ENCODE peak calls at places on chromosomes 4 and X, in ten cellular contexts. W is right atrium auricular region, F is dorsolateral prefrontal cortex, X is mesendoderm, U is esophagus squamous epithelium, K is pancreas, I is heart left ventricle, T is prostate gland, C is breast epithelium, N is aorta. V is an unnamed sample.

GRCh38 chr4:47381172-47381571 is 82.3 kb downstream of the COMMD8 start:
- DNase-seq in W (no peak), F (no peak), X (no peak), U (no peak), K (no peak), I (no peak), T (no peak), C (no peak), N (no peak), V (no peak)

GRCh38 chr4:184287697-184288255 is 70.1 kb upstream of the ENPP6 start:
- DNase-seq in W (peak), F (no peak), X (peak), U (no peak), K (no peak), I (no peak), T (peak), C (peak), N (no peak), V (no peak)

GRCh38 chrX:119512145-119512800 is 44.0 kb downstream of the SLC25A5 start:
- DNase-seq in W (peak), F (peak), X (peak), U (no peak), K (peak), I (peak), T (peak), C (peak), N (peak), V (no peak)

GRCh38 chr4:149914521-149915115 is 99.0 kb upstream of the IQCM start:
- DNase-seq in W (no peak), F (no peak), X (peak), U (no peak), K (no peak), I (peak), T (no peak), C (no peak), N (no peak), V (no peak)

GRCh38 chr4:89347363-89347762 is 39.8 kb upstream of the GPRIN3 start:
- DNase-seq in W (no peak), F (no peak), X (no peak), U (no peak), K (no peak), I (no peak), T (no peak), C (no peak), N (no peak), V (no peak)

GRCh38 chr4:113645771-113646455 is 115.6 kb downstream of the CAMK2D start:
- DNase-seq in W (no peak), F (no peak), X (peak), U (no peak), K (peak), I (no peak), T (peak), C (no peak), N (no peak), V (no peak)

GRCh38 chr4:184437988-184438774 is 36.2 kb downstream of the IRF2 start:
- DNase-seq in W (no peak), F (no peak), X (no peak), U (no peak), K (no peak), I (no peak), T (no peak), C (no peak), N (no peak), V (no peak)

GRCh38 chr4:51865717-51866116 is 22.8 kb downstream of the DCUN1D4 start:
- DNase-seq in W (no peak), F (no peak), X (no peak), U (no peak), K (no peak), I (no peak), T (no peak), C (no peak), N (no peak), V (no peak)

GRCh38 chrX:112695494-112695893 is 15.8 kb upstream of the LHFPL1 start:
- DNase-seq in W (no peak), F (no peak), X (no peak), U (no peak), K (no peak), I (no peak), T (no peak), C (no peak), N (no peak), V (no peak)

GRCh38 chr4:38717604-38718003 is 53.6 kb downstream of the KLF3 start:
- DNase-seq in W (no peak), F (no peak), X (no peak), U (no peak), K (no peak), I (no peak), T (no peak), C (no peak), N (no peak), V (no peak)

GRCh38 chr4:38711066-38711465 is 47.1 kb downstream of the KLF3 start:
- DNase-seq in W (no peak), F (no peak), X (no peak), U (no peak), K (no peak), I (no peak), T (no peak), C (no peak), N (no peak), V (no peak)

GRCh38 chr4:38715076-38715475 is 51.1 kb downstream of the KLF3 start:
- DNase-seq in W (no peak), F (no peak), X (no peak), U (no peak), K (no peak), I (no peak), T (no peak), C (no peak), N (no peak), V (no peak)

DNA sequence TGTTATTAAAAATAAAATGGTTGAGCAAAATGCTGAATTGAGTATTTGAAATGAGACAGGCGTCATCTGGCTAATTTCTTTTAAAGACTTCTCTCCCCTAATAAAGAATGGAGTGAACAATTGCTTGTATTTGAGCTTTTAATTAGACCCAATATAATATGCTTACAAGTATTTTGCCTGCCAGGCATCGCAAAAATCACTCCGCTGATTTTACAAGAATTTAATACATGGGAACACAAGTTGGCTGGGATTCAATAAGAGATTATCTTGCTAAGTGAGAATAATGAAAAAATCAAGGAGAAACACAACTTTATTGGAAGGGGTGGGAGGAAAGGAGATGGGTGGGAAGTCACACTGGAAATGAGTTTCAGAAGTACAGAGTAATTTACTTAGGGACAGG is 52.3 kb downstream of the KLF3 start:
- DNase-seq in W (no peak), F (no peak), X (no peak), U (no peak), K (no peak), I (no peak), T (no peak), C (no peak), N (no peak), V (no peak)
- H3K27ac ChIP-seq in W (no peak), F (no peak), X (no peak), U (no peak), K (no peak), I (no peak), T (no peak), C (no peak), N (no peak), V (no peak)

GRCh38 chr4:143380651-143381050 is 44.0 kb downstream of the GAB1 start:
- DNase-seq in W (no peak), F (no peak), X (no peak), U (no peak), K (no peak), I (no peak), T (no peak), C (no peak), N (no peak), V (no peak)

GRCh38 chr4:143381171-143382118 is 44.8 kb downstream of the GAB1 start:
- DNase-seq in W (peak), F (peak), X (peak), U (no peak), K (peak), I (peak), T (peak), C (peak), N (peak), V (peak)

GRCh38 chr4:143375326-143376073 is 38.8 kb downstream of the GAB1 start:
- DNase-seq in W (no peak), F (peak), X (peak), U (no peak), K (no peak), I (no peak), T (no peak), C (no peak), N (no peak), V (peak)

GRCh38 chr4:143374771-143375170 is 38.1 kb downstream of the GAB1 start:
- DNase-seq in W (no peak), F (no peak), X (no peak), U (no peak), K (no peak), I (no peak), T (no peak), C (no peak), N (no peak), V (no peak)

DNA sequence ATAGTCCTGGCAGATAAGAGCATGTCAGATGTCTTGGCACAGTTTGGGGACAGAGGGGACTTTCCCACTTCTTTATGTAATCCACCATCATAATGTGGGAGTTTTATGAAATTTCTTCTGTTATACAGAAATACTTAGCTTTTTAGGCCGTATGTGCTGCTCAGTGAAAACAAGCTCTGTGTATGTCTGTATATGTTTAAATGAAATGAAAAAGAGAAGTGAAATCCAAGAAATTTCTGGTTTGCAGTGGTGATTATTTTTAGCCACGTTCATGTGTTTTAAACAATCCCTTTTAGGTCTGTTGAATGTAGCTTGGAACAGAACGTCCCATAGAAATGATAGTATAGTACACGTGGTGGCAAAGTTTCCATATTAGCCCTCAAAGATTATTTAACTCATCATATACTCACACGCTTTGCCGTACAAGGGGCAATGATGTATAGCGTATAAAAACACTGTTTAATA is 41.0 kb downstream of the GAB1 start:
- DNase-seq in W (no peak), F (no peak), X (no peak), U (no peak), K (no peak), I (no peak), T (no peak), C (no peak), N (no peak), V (no peak)
- H3K27ac ChIP-seq in W (peak), F (peak), X (no peak), U (peak), K (no peak), I (peak), T (no peak), C (no peak), N (peak), V (peak)

GRCh38 chrX:31012509-31013025 is 59.3 kb downstream of the FTHL17 start:
- DNase-seq in W (no peak), F (no peak), X (peak), U (no peak), K (no peak), I (no peak), T (no peak), C (no peak), N (no peak), V (no peak)

GRCh38 chrX:31006027-31006426 is 65.8 kb downstream of the FTHL17 start:
- DNase-seq in W (no peak), F (no peak), X (no peak), U (no peak), K (no peak), I (no peak), T (no peak), C (no peak), N (no peak), V (no peak)

DNA sequence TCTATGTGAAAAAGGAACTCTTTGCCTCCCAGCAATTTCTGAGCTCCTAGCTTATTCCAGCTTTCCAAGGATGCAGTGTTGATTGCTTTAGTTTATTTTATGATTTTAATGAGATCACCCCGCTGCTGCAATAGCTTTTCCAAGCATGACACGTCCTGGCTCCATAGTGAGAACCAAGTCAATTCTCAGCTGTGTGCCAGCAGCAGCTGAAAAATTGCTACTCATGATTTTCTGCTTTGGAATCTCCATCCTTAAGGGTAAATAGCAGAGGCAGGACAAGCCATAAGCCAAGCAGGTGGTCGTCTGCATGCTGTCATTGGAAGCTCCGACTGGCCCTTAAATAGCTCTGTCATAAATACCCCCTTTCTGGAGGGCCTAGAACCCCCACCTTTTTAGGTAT is 64.5 kb downstream of the FTHL17 start:
- DNase-seq in W (no peak), F (no peak), X (no peak), U (no peak), K (no peak), I (no peak), T (no peak), C (no peak), N (no peak), V (no peak)
- H3K27ac ChIP-seq in W (no peak), F (no peak), X (no peak), U (no peak), K (no peak), I (no peak), T (no peak), C (no peak), N (no peak), V (no peak)

GRCh38 chr4:15936495-15936894 is 2.0 kb downstream of the FGFBP1 start:
- DNase-seq in W (no peak), F (no peak), X (no peak), U (no peak), K (no peak), I (no peak), T (no peak), C (no peak), N (no peak), V (no peak)

GRCh38 chr4:15942283-15942682 is 3.7 kb upstream of the FGFBP1 start:
- DNase-seq in W (no peak), F (no peak), X (no peak), U (no peak), K (no peak), I (no peak), T (no peak), C (no peak), N (no peak), V (no peak)

GRCh38 chr4:15935504-15936392 is 2.8 kb downstream of the FGFBP1 start:
- DNase-seq in W (no peak), F (no peak), X (no peak), U (no peak), K (no peak), I (no peak), T (no peak), C (no peak), N (no peak), V (no peak)

GRCh38 chr4:15938182-15938581 is 358 bp downstream of the FGFBP1 start:
- DNase-seq in W (no peak), F (no peak), X (peak), U (no peak), K (no peak), I (no peak), T (peak), C (no peak), N (no peak), V (no peak)

GRCh38 chr4:15938640-15939039 is at the start of gene FGFBP1:
- DNase-seq in W (no peak), F (no peak), X (no peak), U (no peak), K (no peak), I (no peak), T (no peak), C (no peak), N (no peak), V (no peak)
- H3K27ac ChIP-seq in W (no peak), F (no peak), X (no peak), U (peak), K (no peak), I (no peak), T (no peak), C (no peak), N (no peak), V (no peak)